ENCODE peak calls at places on chromosomes 7 and 10, in eight cellular contexts. P is HCT116, Q is K562, S is right lobe of liver, B is IMR-90, K is transverse colon, A is prostate gland, M is heart left ventricle. C is an unnamed sample.

GRCh38 chr7:137961200-137962177 is 40.4 kb downstream of the CREB3L2 start:
- DNase-seq in P (no peak), Q (peak), S (no peak), B (peak), K (no peak), A (no peak), M (peak), C (peak)

GRCh38 chr10:73906524-73907447 is 4.1 kb upstream of the PLAU start:
- DNase-seq in P (peak), Q (no peak), S (no peak), B (peak), K (peak), A (peak), M (peak), C (no peak)

GRCh38 chr7:37346761-37347160 is 101.9 kb downstream of the ELMO1 start:
- DNase-seq in P (no peak), Q (no peak), S (no peak), B (no peak), K (no peak), A (no peak), M (no peak), C (no peak)

GRCh38 chr7:7554647-7555575 is 11.8 kb upstream of the MIOS start:
- DNase-seq in P (no peak), Q (no peak), S (no peak), B (no peak), K (no peak), A (no peak), M (no peak), C (peak)

GRCh38 chr10:73968101-73968515 is 29.8 kb upstream of the VCL start:
- DNase-seq in P (no peak), Q (no peak), S (no peak), B (no peak), K (no peak), A (no peak), M (no peak), C (no peak)

GRCh38 chr10:49093922-49094321 is 21.4 kb downstream of the VSTM4 start:
- DNase-seq in P (no peak), Q (no peak), S (no peak), B (no peak), K (no peak), A (no peak), M (no peak), C (no peak)

GRCh38 chr7:89623018-89623672 is 531.1 kb upstream of the STEAP1 start:
- DNase-seq in P (peak), Q (peak), S (no peak), B (peak), K (no peak), A (peak), M (no peak), C (peak)

GRCh38 chr7:134593530-134594392 is 44.9 kb downstream of the AKR1B15 start:
- DNase-seq in P (no peak), Q (peak), S (peak), B (peak), K (peak), A (peak), M (peak), C (peak)

GRCh38 chr10:72098301-72099053 is 10.1 kb upstream of the SPOCK2 start:
- DNase-seq in P (no peak), Q (peak), S (no peak), B (no peak), K (no peak), A (no peak), M (no peak), C (no peak)

GRCh38 chr10:24272374-24272773 is 63.4 kb downstream of the KIAA1217 start:
- DNase-seq in P (no peak), Q (no peak), S (no peak), B (no peak), K (no peak), A (no peak), M (no peak), C (no peak)

GRCh38 chr10:62382831-62383230 is 8.7 kb downstream of the ZNF365 start:
- DNase-seq in P (no peak), Q (no peak), S (no peak), B (no peak), K (no peak), A (no peak), M (no peak), C (no peak)

GRCh38 chr7:7395785-7396184 is 139.9 kb downstream of the COL28A1 start:
- DNase-seq in P (no peak), Q (no peak), S (no peak), B (no peak), K (no peak), A (no peak), M (no peak), C (no peak)

GRCh38 chr10:22320591-22321155 is at the start of gene BMI1:
- DNase-seq in P (no peak), Q (peak), S (peak), B (peak), K (peak), A (peak), M (peak), C (peak)

GRCh38 chr10:96496281-96496925 is 17.3 kb downstream of the TLL2 start:
- DNase-seq in P (no peak), Q (no peak), S (no peak), B (peak), K (no peak), A (no peak), M (no peak), C (peak)

GRCh38 chr7:91949221-91950009 is 8.8 kb downstream of the AKAP9 start:
- DNase-seq in P (no peak), Q (no peak), S (no peak), B (peak), K (no peak), A (no peak), M (no peak), C (no peak)

GRCh38 chr10:77925795-77926565 is 575 bp downstream of the DLG5 start:
- DNase-seq in P (no peak), Q (peak), S (peak), B (no peak), K (peak), A (peak), M (peak), C (peak)

GRCh38 chr10:113386005-113386404 is 166.8 kb upstream of the HABP2 start:
- DNase-seq in P (peak), Q (no peak), S (no peak), B (peak), K (no peak), A (no peak), M (no peak), C (no peak)

GRCh38 chr10:84138478-84139125 is 707 bp upstream of the GHITM start:
- DNase-seq in P (no peak), Q (peak), S (peak), B (peak), K (peak), A (no peak), M (peak), C (peak)

GRCh38 chr7:919924-920341 is 34.5 kb downstream of the ADAP1 start:
- DNase-seq in P (no peak), Q (no peak), S (peak), B (no peak), K (peak), A (no peak), M (peak), C (no peak)

GRCh38 chr7:128915271-128915819 is 4.8 kb upstream of the KCP start:
- DNase-seq in P (no peak), Q (no peak), S (no peak), B (no peak), K (no peak), A (no peak), M (no peak), C (no peak)

GRCh38 chr7:103793614-103794013 is 195.8 kb downstream of the RELN start:
- DNase-seq in P (no peak), Q (no peak), S (no peak), B (no peak), K (no peak), A (no peak), M (no peak), C (no peak)

GRCh38 chr10:50622497-50623298 is 1.1 kb downstream of the SGMS1 start:
- DNase-seq in P (no peak), Q (peak), S (peak), B (peak), K (peak), A (peak), M (peak), C (peak)

GRCh38 chr7:10739401-10739800 is 234.3 kb upstream of the PHF14 start:
- DNase-seq in P (no peak), Q (no peak), S (no peak), B (no peak), K (no peak), A (no peak), M (no peak), C (no peak)

GRCh38 chr10:73768881-73769280 is 13.0 kb upstream of the CHCHD1 start:
- DNase-seq in P (no peak), Q (no peak), S (no peak), B (no peak), K (peak), A (no peak), M (no peak), C (no peak)

GRCh38 chr7:156251861-156252260 is 388.7 kb upstream of the RNF32 start:
- DNase-seq in P (no peak), Q (no peak), S (no peak), B (no peak), K (no peak), A (no peak), M (no peak), C (no peak)

GRCh38 chr7:94649313-94649924 is 6.5 kb downstream of the SGCE start:
- DNase-seq in P (no peak), Q (no peak), S (no peak), B (peak), K (no peak), A (no peak), M (no peak), C (no peak)

GRCh38 chr7:17234398-17235021 is 63.9 kb upstream of the AHR start:
- DNase-seq in P (peak), Q (peak), S (no peak), B (peak), K (peak), A (no peak), M (no peak), C (peak)

GRCh38 chr7:111485981-111486380 is 76.3 kb downstream of the IMMP2L start:
- DNase-seq in P (no peak), Q (no peak), S (no peak), B (no peak), K (no peak), A (no peak), M (no peak), C (no peak)

GRCh38 chr10:45817912-45818311 is 29.4 kb downstream of the AGAP4 start:
- DNase-seq in P (no peak), Q (no peak), S (no peak), B (no peak), K (no peak), A (no peak), M (no peak), C (peak)
- TF ChIP-seq POLR2A in P (no peak), Q (no peak), S (no peak), B (no peak), K (no peak), A (no peak), M (no peak), C (no peak)

GRCh38 chr10:125158528-125159485 is 1.6 kb downstream of the CTBP2 start:
- DNase-seq in P (no peak), Q (peak), S (peak), B (peak), K (peak), A (no peak), M (peak), C (peak)
- TF ChIP-seq POLR2A in P (peak), Q (peak), S (peak), B (peak), K (peak), A (peak), M (no peak), C (peak)

GRCh38 chr7:74479066-74479781 is 25.5 kb downstream of the GTF2IRD1 start:
- DNase-seq in P (no peak), Q (no peak), S (no peak), B (peak), K (peak), A (no peak), M (peak), C (no peak)

GRCh38 chr7:74480861-74481417 is 27.2 kb downstream of the GTF2IRD1 start:
- DNase-seq in P (no peak), Q (no peak), S (peak), B (peak), K (peak), A (no peak), M (peak), C (no peak)

GRCh38 chr7:74478671-74479065 is 25.0 kb downstream of the GTF2IRD1 start:
- DNase-seq in P (no peak), Q (no peak), S (no peak), B (no peak), K (no peak), A (no peak), M (no peak), C (no peak)

GRCh38 chr7:74481458-74482324 is 28.0 kb downstream of the GTF2IRD1 start:
- DNase-seq in P (no peak), Q (no peak), S (no peak), B (peak), K (no peak), A (no peak), M (peak), C (no peak)

DNA sequence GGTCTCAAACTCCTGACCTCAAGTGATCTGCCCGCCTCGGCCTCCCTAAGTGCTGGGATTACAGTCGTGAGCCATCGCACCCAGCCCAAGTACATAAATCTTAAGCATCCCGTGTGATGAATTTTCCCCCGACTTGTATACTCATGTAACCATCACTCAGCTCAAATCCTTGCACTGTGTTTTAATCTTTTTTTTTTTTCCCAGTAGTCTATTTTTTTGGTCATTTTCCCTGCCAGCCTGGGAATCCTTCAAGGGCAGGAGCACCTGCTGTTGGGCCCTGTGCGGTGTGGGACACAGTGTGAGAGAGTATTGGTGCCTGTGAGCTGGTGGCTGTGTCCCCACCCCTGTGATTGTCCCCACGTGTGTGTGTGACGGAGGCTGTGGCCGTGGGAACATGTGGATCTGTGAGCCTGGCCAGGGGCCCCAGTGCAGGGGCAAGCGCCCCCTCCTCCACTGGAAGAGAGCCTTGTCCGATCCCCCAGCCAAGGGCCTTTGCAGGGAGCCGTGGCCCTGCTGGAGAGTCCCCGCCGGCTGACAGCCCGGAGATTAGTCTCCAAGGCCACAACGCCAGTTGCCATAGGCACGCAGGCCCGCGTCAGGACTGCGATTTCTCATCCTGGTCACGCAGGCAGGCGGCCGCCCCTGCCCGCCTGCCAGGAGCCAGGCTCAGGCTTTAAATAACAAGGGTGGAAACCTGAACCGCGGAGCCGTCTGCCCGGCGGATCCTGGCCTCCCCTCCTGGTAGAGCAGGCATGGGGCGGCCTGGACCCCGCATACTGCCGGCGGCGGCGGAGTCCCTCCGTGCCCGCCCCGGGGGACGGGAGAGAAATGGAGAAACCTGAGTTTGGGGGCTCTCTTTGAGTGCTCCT is 26.5 kb downstream of the GTF2IRD1 start:
- DNase-seq in P (no peak), Q (no peak), S (peak), B (peak), K (peak), A (peak), M (peak), C (no peak)
- TF ChIP-seq POLR2A in P (no peak), Q (no peak), S (peak), B (peak), K (peak), A (peak), M (peak), C (no peak)

DNA sequence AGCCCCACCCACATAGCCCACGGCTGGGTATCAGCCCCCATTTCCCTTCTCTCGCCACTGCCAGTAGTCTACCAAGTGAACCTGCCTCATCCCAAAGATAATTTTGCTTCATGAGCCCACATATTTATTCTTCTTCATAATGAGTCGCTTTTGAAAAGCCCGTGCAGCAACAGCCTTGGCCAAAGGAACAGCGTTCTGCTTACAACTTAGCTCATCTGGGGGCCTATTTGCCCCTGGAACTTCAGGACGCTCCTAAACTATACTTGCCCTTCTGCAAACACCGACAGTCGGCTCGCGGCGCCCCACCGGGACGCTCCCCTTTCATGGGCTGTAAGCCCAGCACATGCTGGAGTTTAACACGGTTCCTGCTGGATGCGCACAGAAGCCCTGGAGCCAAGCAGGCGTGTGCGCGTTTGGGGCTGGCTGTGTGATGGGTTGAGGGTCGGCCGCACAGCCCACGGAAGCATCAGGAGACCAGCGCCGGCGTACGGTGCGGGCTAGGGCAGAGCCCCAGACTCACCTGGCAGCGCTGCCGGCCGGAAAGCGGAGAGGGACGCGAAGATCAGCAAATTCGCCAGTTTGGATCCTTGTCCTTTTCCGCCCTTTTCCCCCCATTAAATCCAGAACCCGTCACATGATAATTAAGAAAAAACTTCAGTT is 370 bp downstream of the TMEM60 start:
- DNase-seq in P (no peak), Q (peak), S (no peak), B (peak), K (peak), A (no peak), M (peak), C (peak)
- TF ChIP-seq POLR2A in P (no peak), Q (peak), S (no peak), B (no peak), K (peak), A (peak), M (no peak), C (no peak)

DNA sequence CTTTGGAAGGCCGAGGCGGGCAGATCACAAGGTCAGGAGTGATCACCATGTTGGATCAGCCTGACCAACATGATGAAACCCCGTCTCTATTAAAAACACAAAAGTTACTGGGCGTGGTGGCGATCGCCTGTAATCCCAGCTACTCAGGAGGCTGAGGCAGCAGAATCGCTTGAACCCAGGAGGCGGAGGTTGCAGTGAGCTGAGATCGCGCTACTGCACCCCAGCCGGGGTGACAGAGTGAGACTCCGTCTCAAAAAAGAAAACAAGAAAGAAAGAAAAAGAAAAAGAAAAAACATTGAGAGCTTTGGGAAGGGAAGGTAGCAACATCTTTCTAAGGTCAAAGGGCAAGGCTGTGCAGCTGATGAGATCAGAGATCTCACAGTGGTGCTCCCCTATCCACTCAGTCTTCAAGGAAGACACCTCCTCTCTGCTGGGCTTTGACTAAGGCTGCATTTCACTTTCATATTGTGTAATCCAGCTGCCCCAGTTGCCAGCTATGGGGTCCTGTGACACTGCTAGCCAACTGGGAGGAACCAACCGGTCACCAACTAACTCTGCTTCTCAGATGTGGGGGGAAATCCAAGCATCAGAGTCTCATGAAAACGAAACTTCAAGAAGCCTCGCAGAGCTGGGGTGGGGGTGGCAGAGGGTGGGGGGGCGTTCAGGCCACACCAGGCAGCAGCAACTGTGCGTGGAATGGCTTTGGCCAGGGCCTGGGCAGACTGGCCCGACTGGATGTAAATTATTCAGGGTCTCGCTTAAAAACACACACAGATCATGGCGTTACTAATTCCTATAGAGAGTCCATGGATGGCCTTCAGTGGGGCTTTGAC is 1.5 kb downstream of the IL15RA start:
- DNase-seq in P (no peak), Q (peak), S (no peak), B (peak), K (peak), A (no peak), M (peak), C (peak)
- TF ChIP-seq POLR2A in P (no peak), Q (no peak), S (no peak), B (no peak), K (no peak), A (no peak), M (no peak), C (peak)

DNA sequence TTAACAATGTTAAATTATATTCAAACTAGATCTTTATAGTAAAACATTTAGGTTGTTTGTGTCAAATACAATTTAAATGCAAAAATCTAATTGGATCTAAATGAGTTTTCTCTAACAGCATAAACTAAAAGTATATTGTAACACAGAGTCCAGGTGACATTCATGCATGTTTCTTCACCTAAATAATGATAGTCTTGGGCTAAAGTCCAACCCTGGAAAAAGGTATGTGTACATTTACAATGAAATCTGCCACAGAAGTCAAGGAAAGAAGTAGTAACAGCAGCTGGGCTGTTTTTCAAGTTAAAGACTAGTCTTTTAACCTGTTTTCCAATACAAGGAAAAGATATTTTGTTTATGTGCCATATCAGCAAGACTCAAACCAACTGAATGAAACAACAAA is 349.3 kb downstream of the HGF start:
- DNase-seq in P (no peak), Q (no peak), S (no peak), B (no peak), K (no peak), A (no peak), M (no peak), C (no peak)
- TF ChIP-seq POLR2A in P (no peak), Q (no peak), S (no peak), B (no peak), K (no peak), A (no peak), M (no peak), C (no peak)